ENCODE peak calls at places on chromosomes 6 and 20, in five cellular contexts. A is GM12878, D is choroid plexus epithelial cell, Y is KG1, I is small intestine. W is an unnamed sample.

GRCh38 chr6:160188773-160189172 is 67.2 kb downstream of the SLC22A1 start:
- DNase-seq in D (no peak), A (no peak), Y (no peak), I (no peak), W (no peak)

GRCh38 chr6:45470131-45470738 is 92.5 kb upstream of the SUPT3H start:
- DNase-seq in I (no peak), A (no peak), Y (no peak), D (no peak), W (no peak)

GRCh38 chr20:49925901-49926454 is 10.2 kb upstream of the RNF114 start:
- DNase-seq in Y (no peak), A (no peak), D (no peak), I (no peak), W (no peak)

GRCh38 chr6:68891419-68891818 is 256.3 kb downstream of the ADGRB3 start:
- DNase-seq in Y (no peak), D (no peak), I (no peak), A (no peak), W (no peak)

GRCh38 chr20:38127011-38127621 is 38.0 kb downstream of the TGM2 start:
- DNase-seq in I (peak; percentile 79), A (no peak), D (peak; percentile 78), Y (no peak), W (no peak)

GRCh38 chr20:4563534-4563933 is 158.2 kb upstream of the PRND start:
- DNase-seq in Y (no peak), I (peak; percentile 22), D (peak; percentile 87), A (no peak), W (peak; percentile 8)

GRCh38 chr20:59382907-59383306 is 82.5 kb downstream of the EDN3 start:
- DNase-seq in A (no peak), D (no peak), Y (no peak), I (no peak), W (no peak)

GRCh38 chr6:151130329-151130728 is 109.4 kb upstream of the AKAP12 start:
- DNase-seq in D (no peak), Y (no peak), I (no peak), A (no peak), W (no peak)

W was measured in stimulated activated naive CD8-positive, alpha-beta T cell treated with anti-CD3 and anti-CD28 coated beads, Interleukin-15, Interleukin-2, amounts not matched to agents 100 U/mL and 50 U/mL, for 24 hours.